ENCODE peak calls at places on chromosomes 6 and 20, in seven cellular contexts. One of them, this sample, is unnamed.

GRCh38 chr20:22374678-22375590 is 209.4 kb downstream of the FOXA2 start:
- DNase-seq in heart right ventricle: no peak
- DNase-seq in fibroblast of lung: peak; percentile 60
- DNase-seq in cardiac muscle cell: peak; percentile 27
- DNase-seq in uterus: no peak
- DNase-seq in lower lobe of right lung: no peak
- DNase-seq in tibial artery: no peak
- DNase-seq in this sample: no peak

GRCh38 chr20:10649817-10650200 is 24.0 kb downstream of the JAG1 start:
- DNase-seq in heart right ventricle: no peak
- DNase-seq in fibroblast of lung: no peak
- DNase-seq in cardiac muscle cell: no peak
- DNase-seq in uterus: peak; percentile 5
- DNase-seq in lower lobe of right lung: no peak
- DNase-seq in tibial artery: no peak
- DNase-seq in this sample: peak; percentile 40

GRCh38 chr6:45900808-45901752 is 114.6 kb downstream of the CLIC5 start:
- DNase-seq in heart right ventricle: no peak
- DNase-seq in fibroblast of lung: peak; percentile 39
- DNase-seq in cardiac muscle cell: peak; percentile 63
- DNase-seq in uterus: no peak
- DNase-seq in lower lobe of right lung: no peak
- DNase-seq in tibial artery: no peak
- DNase-seq in this sample: no peak

GRCh38 chr6:133055527-133055966 is 185.6 kb upstream of the EYA4 start:
- DNase-seq in heart right ventricle: no peak
- DNase-seq in fibroblast of lung: no peak
- DNase-seq in cardiac muscle cell: no peak
- DNase-seq in uterus: no peak
- DNase-seq in lower lobe of right lung: no peak
- DNase-seq in tibial artery: no peak
- DNase-seq in this sample: no peak

GRCh38 chr6:108737594-108738546 is 110.4 kb upstream of the ARMC2 start:
- DNase-seq in heart right ventricle: peak; percentile 38
- DNase-seq in fibroblast of lung: peak; percentile 91
- DNase-seq in cardiac muscle cell: peak; percentile 89
- DNase-seq in uterus: peak; percentile 64
- DNase-seq in lower lobe of right lung: no peak
- DNase-seq in tibial artery: peak; percentile 81
- DNase-seq in this sample: peak; percentile 89

GRCh38 chr6:85462673-85463072 is 12.8 kb downstream of the NT5E start:
- DNase-seq in heart right ventricle: no peak
- DNase-seq in fibroblast of lung: no peak
- DNase-seq in cardiac muscle cell: no peak
- DNase-seq in uterus: no peak
- DNase-seq in lower lobe of right lung: no peak
- DNase-seq in tibial artery: no peak
- DNase-seq in this sample: no peak

GRCh38 chr20:14336667-14337066 is 745 bp downstream of the FLRT3 start:
- DNase-seq in heart right ventricle: no peak
- DNase-seq in fibroblast of lung: peak; percentile 37
- DNase-seq in cardiac muscle cell: peak; percentile 2
- DNase-seq in uterus: no peak
- DNase-seq in lower lobe of right lung: no peak
- DNase-seq in tibial artery: no peak
- DNase-seq in this sample: no peak

GRCh38 chr6:125781307-125781868 is 9.4 kb upstream of the NCOA7 start:
- DNase-seq in heart right ventricle: no peak
- DNase-seq in fibroblast of lung: peak; percentile 67
- DNase-seq in cardiac muscle cell: peak; percentile 30
- DNase-seq in uterus: peak; percentile 49
- DNase-seq in lower lobe of right lung: no peak
- DNase-seq in tibial artery: no peak
- DNase-seq in this sample: peak; percentile 24

GRCh38 chr20:62598761-62599194 is 43.5 kb upstream of the SLCO4A1 start:
- DNase-seq in heart right ventricle: no peak
- DNase-seq in fibroblast of lung: no peak
- DNase-seq in cardiac muscle cell: no peak
- DNase-seq in uterus: no peak
- DNase-seq in lower lobe of right lung: no peak
- DNase-seq in tibial artery: no peak
- DNase-seq in this sample: peak; percentile 70

GRCh38 chr20:22582960-22583772 is 1.2 kb downstream of the FOXA2 start:
- DNase-seq in heart right ventricle: no peak
- DNase-seq in fibroblast of lung: no peak
- DNase-seq in cardiac muscle cell: no peak
- DNase-seq in uterus: no peak
- DNase-seq in lower lobe of right lung: peak; percentile 52
- DNase-seq in tibial artery: no peak
- DNase-seq in this sample: no peak

GRCh38 chr6:46509981-46510510 is 18.8 kb upstream of the RCAN2 start:
- DNase-seq in heart right ventricle: no peak
- DNase-seq in fibroblast of lung: no peak
- DNase-seq in cardiac muscle cell: no peak
- DNase-seq in uterus: no peak
- DNase-seq in lower lobe of right lung: no peak
- DNase-seq in tibial artery: no peak
- DNase-seq in this sample: no peak

GRCh38 chr6:146289816-146290588 is 253.6 kb upstream of the RAB32 start:
- DNase-seq in heart right ventricle: peak; percentile 21
- DNase-seq in fibroblast of lung: peak; percentile 86
- DNase-seq in cardiac muscle cell: peak; percentile 86
- DNase-seq in uterus: no peak
- DNase-seq in lower lobe of right lung: no peak
- DNase-seq in tibial artery: no peak
- DNase-seq in this sample: peak; percentile 43

GRCh38 chr6:88556663-88557062 is 390.5 kb upstream of the CNR1 start:
- DNase-seq in heart right ventricle: no peak
- DNase-seq in fibroblast of lung: no peak
- DNase-seq in cardiac muscle cell: no peak
- DNase-seq in uterus: no peak
- DNase-seq in lower lobe of right lung: no peak
- DNase-seq in tibial artery: no peak
- DNase-seq in this sample: no peak

GRCh38 chr20:9141070-9141469 is 72.2 kb downstream of the PLCB4 start:
- DNase-seq in heart right ventricle: no peak
- DNase-seq in fibroblast of lung: no peak
- DNase-seq in cardiac muscle cell: no peak
- DNase-seq in uterus: no peak
- DNase-seq in lower lobe of right lung: no peak
- DNase-seq in tibial artery: no peak
- DNase-seq in this sample: no peak
- H3K4me3 ChIP-seq in heart right ventricle: no peak overlapping the region
- H3K4me3 ChIP-seq in fibroblast of lung: no peak overlapping the region
- H3K4me3 ChIP-seq in cardiac muscle cell: no peak overlapping the region
- H3K4me3 ChIP-seq in uterus: no peak overlapping the region
- H3K4me3 ChIP-seq in lower lobe of right lung: no peak overlapping the region
- H3K4me3 ChIP-seq in tibial artery: no peak overlapping the region
- H3K4me3 ChIP-seq in this sample: no peak overlapping the region

DNA sequence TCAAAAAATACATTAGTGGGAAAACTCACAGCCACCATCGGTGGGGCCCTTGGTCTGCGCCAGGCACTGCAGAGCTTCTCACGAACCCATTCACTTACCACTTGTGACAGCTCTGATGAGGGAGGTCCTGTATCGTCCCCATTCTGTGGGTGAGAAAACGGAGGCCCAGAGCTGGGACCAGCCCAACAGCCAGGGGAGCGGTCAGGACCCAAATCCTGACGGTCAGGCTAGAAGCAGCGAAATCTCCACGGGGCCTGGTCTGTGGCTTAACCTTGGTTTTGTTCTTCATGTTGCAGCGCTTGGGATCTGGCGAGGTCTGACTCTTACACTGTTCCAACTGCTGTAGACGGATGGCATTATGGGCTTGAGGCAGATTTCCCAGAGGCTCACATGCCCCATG is 7.7 kb upstream of the VSX1 start:
- DNase-seq in heart right ventricle: no peak
- DNase-seq in fibroblast of lung: no peak
- DNase-seq in cardiac muscle cell: no peak
- DNase-seq in uterus: no peak
- DNase-seq in lower lobe of right lung: no peak
- DNase-seq in tibial artery: no peak
- DNase-seq in this sample: no peak
- H3K27me3 ChIP-seq in heart right ventricle: peaks cover 30% of the 10 kb centered on the region
- H3K27me3 ChIP-seq in fibroblast of lung: peaks cover 19% of the 10 kb centered on the region
- H3K27me3 ChIP-seq in cardiac muscle cell: peaks cover 83% of the 10 kb centered on the region
- H3K27me3 ChIP-seq in uterus: peaks cover 17% of the 10 kb centered on the region
- H3K27me3 ChIP-seq in lower lobe of right lung: peaks cover 40% of the 10 kb centered on the region
- H3K27me3 ChIP-seq in tibial artery: peaks cover 71% of the 10 kb centered on the region
- H3K27me3 ChIP-seq in this sample: peaks cover 4% of the 10 kb centered on the region

GRCh38 chr6:100461273-100461919 is 3.3 kb downstream of the SIM1 start:
- DNase-seq in heart right ventricle: no peak
- DNase-seq in fibroblast of lung: no peak
- DNase-seq in cardiac muscle cell: no peak
- DNase-seq in uterus: no peak
- DNase-seq in lower lobe of right lung: no peak
- DNase-seq in tibial artery: no peak
- DNase-seq in this sample: peak; percentile 79
- H3K9me3 ChIP-seq in heart right ventricle: no peaks in the 10 kb centered on the region
- H3K9me3 ChIP-seq in fibroblast of lung: no peaks in the 10 kb centered on the region
- H3K9me3 ChIP-seq in cardiac muscle cell: no peaks in the 10 kb centered on the region
- H3K9me3 ChIP-seq in uterus: no peaks in the 10 kb centered on the region
- H3K9me3 ChIP-seq in lower lobe of right lung: no peaks in the 10 kb centered on the region
- H3K9me3 ChIP-seq in tibial artery: no peaks in the 10 kb centered on the region
- H3K9me3 ChIP-seq in this sample: peaks cover 7% of the 10 kb centered on the region

DNA sequence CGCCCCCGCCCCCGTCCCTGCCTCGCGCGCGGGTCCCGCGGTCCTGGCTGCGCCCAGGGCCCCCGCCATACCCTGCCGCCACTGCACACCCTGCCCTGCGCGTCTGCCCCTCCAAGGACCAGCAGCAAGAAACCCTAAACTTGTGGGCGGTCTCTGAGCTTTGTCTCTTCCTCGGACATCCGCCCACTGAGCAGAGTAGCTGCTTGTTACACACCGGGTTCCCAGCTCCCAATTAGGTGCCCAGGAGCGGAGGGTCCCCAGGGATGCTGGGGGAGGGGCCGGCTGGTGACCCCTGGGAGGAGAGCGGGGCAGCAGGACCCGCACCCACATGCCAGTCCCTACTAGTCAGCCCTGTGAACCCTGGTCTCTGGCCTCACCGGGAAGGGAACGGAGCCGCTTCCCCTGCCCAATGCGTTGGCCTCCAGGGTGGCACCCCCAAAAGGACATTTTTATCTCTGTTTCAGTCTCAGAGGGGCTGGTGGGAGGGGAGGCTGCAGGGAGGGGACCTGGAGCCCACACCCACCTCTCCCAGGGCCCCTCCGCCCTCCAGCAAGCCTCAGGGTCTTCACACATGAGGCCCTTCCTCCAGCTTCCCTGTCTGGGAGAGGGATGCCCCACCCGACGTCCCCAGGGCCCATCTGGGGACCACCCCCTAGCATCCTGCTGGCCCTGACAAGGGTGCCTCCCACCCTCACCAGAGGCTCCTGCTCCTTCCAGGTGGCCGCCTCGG is 10.5 kb downstream of the STMN3 start:
- DNase-seq in heart right ventricle: no peak
- DNase-seq in fibroblast of lung: no peak
- DNase-seq in cardiac muscle cell: no peak
- DNase-seq in uterus: no peak
- DNase-seq in lower lobe of right lung: no peak
- DNase-seq in tibial artery: no peak
- DNase-seq in this sample: no peak
- H3K4me3 ChIP-seq in heart right ventricle: peak overlapping the region; percentile 59
- H3K4me3 ChIP-seq in fibroblast of lung: no peak overlapping the region
- H3K4me3 ChIP-seq in cardiac muscle cell: peak overlapping the region; percentile 63
- H3K4me3 ChIP-seq in uterus: no peak overlapping the region
- H3K4me3 ChIP-seq in lower lobe of right lung: peak overlapping the region; percentile 60
- H3K4me3 ChIP-seq in tibial artery: peak overlapping the region; percentile 70
- H3K4me3 ChIP-seq in this sample: no peak overlapping the region

GRCh38 chr20:61054411-61054810 is 197.7 kb upstream of the CDH4 start:
- DNase-seq in heart right ventricle: no peak
- DNase-seq in fibroblast of lung: no peak
- DNase-seq in cardiac muscle cell: no peak
- DNase-seq in uterus: no peak
- DNase-seq in lower lobe of right lung: no peak
- DNase-seq in tibial artery: peak; percentile 40
- DNase-seq in this sample: no peak
- H3K27me3 ChIP-seq in heart right ventricle: peaks cover 3% of the 10 kb centered on the region
- H3K27me3 ChIP-seq in fibroblast of lung: no peaks in the 10 kb centered on the region
- H3K27me3 ChIP-seq in cardiac muscle cell: no peaks in the 10 kb centered on the region
- H3K27me3 ChIP-seq in uterus: no peaks in the 10 kb centered on the region
- H3K27me3 ChIP-seq in lower lobe of right lung: peaks cover 6% of the 10 kb centered on the region
- H3K27me3 ChIP-seq in tibial artery: peaks cover 6% of the 10 kb centered on the region
- H3K27me3 ChIP-seq in this sample: no peaks in the 10 kb centered on the region

GRCh38 chr6:65900928-65901327 is 193.9 kb upstream of the EYS start:
- DNase-seq in heart right ventricle: no peak
- DNase-seq in fibroblast of lung: no peak
- DNase-seq in cardiac muscle cell: no peak
- DNase-seq in uterus: no peak
- DNase-seq in lower lobe of right lung: no peak
- DNase-seq in tibial artery: no peak
- DNase-seq in this sample: no peak

GRCh38 chr6:65896140-65896539 is 189.1 kb upstream of the EYS start:
- DNase-seq in heart right ventricle: no peak
- DNase-seq in fibroblast of lung: no peak
- DNase-seq in cardiac muscle cell: no peak
- DNase-seq in uterus: no peak
- DNase-seq in lower lobe of right lung: no peak
- DNase-seq in tibial artery: no peak
- DNase-seq in this sample: no peak
- H3K9me3 ChIP-seq in heart right ventricle: no peaks in the 10 kb centered on the region
- H3K9me3 ChIP-seq in fibroblast of lung: no peaks in the 10 kb centered on the region
- H3K9me3 ChIP-seq in cardiac muscle cell: no peaks in the 10 kb centered on the region
- H3K9me3 ChIP-seq in uterus: no peaks in the 10 kb centered on the region
- H3K9me3 ChIP-seq in lower lobe of right lung: no peaks in the 10 kb centered on the region
- H3K9me3 ChIP-seq in tibial artery: no peaks in the 10 kb centered on the region
- H3K9me3 ChIP-seq in this sample: no peaks in the 10 kb centered on the region

GRCh38 chr6:41641352-41641925 is 3.2 kb downstream of the MDFI start:
- DNase-seq in heart right ventricle: no peak
- DNase-seq in fibroblast of lung: no peak
- DNase-seq in cardiac muscle cell: no peak
- DNase-seq in uterus: no peak
- DNase-seq in lower lobe of right lung: peak; percentile 9
- DNase-seq in tibial artery: no peak
- DNase-seq in this sample: no peak

GRCh38 chr6:41642090-41642959 is 4.1 kb downstream of the MDFI start:
- DNase-seq in heart right ventricle: no peak
- DNase-seq in fibroblast of lung: no peak
- DNase-seq in cardiac muscle cell: no peak
- DNase-seq in uterus: no peak
- DNase-seq in lower lobe of right lung: peak; percentile 12
- DNase-seq in tibial artery: no peak
- DNase-seq in this sample: no peak

GRCh38 chr6:41644297-41644879 is 6.1 kb downstream of the MDFI start:
- DNase-seq in heart right ventricle: no peak
- DNase-seq in fibroblast of lung: no peak
- DNase-seq in cardiac muscle cell: no peak
- DNase-seq in uterus: no peak
- DNase-seq in lower lobe of right lung: peak; percentile 34
- DNase-seq in tibial artery: peak; percentile 51
- DNase-seq in this sample: no peak

GRCh38 chr6:41643899-41644269 is 5.6 kb downstream of the MDFI start:
- DNase-seq in heart right ventricle: no peak
- DNase-seq in fibroblast of lung: no peak
- DNase-seq in cardiac muscle cell: no peak
- DNase-seq in uterus: no peak
- DNase-seq in lower lobe of right lung: peak; percentile 28
- DNase-seq in tibial artery: peak; percentile 21
- DNase-seq in this sample: no peak

GRCh38 chr6:41642960-41643898 is 5.0 kb downstream of the MDFI start:
- DNase-seq in heart right ventricle: no peak
- DNase-seq in fibroblast of lung: no peak
- DNase-seq in cardiac muscle cell: no peak
- DNase-seq in uterus: no peak
- DNase-seq in lower lobe of right lung: peak; percentile 23
- DNase-seq in tibial artery: peak; percentile 15
- DNase-seq in this sample: peak; percentile 20
- H3K4me3 ChIP-seq in heart right ventricle: no peak overlapping the region
- H3K4me3 ChIP-seq in fibroblast of lung: no peak overlapping the region
- H3K4me3 ChIP-seq in cardiac muscle cell: no peak overlapping the region
- H3K4me3 ChIP-seq in uterus: no peak overlapping the region
- H3K4me3 ChIP-seq in lower lobe of right lung: no peak overlapping the region
- H3K4me3 ChIP-seq in tibial artery: no peak overlapping the region
- H3K4me3 ChIP-seq in this sample: no peak overlapping the region

GRCh38 chr20:45085867-45086266 is 15.1 kb downstream of the KCNS1 start:
- DNase-seq in heart right ventricle: no peak
- DNase-seq in fibroblast of lung: no peak
- DNase-seq in cardiac muscle cell: no peak
- DNase-seq in uterus: no peak
- DNase-seq in lower lobe of right lung: no peak
- DNase-seq in tibial artery: no peak
- DNase-seq in this sample: no peak
- H3K27me3 ChIP-seq in heart right ventricle: no peaks in the 10 kb centered on the region
- H3K27me3 ChIP-seq in fibroblast of lung: no peaks in the 10 kb centered on the region
- H3K27me3 ChIP-seq in cardiac muscle cell: no peaks in the 10 kb centered on the region
- H3K27me3 ChIP-seq in uterus: no peaks in the 10 kb centered on the region
- H3K27me3 ChIP-seq in lower lobe of right lung: no peaks in the 10 kb centered on the region
- H3K27me3 ChIP-seq in tibial artery: no peaks in the 10 kb centered on the region
- H3K27me3 ChIP-seq in this sample: no peaks in the 10 kb centered on the region

This sample was measured in MG63.